ENCODE peak calls at places on chromosomes 6 and 20, in seven cellular contexts. One of them, this sample, is unnamed.
A peak's percentile ranks its signal among the peaks of the same experiment; 100 is the strongest.

GRCh38 chr6:136014454-136015421 is 163.2 kb downstream of the PDE7B start:
- DNase-seq in neuronal stem cell: no peak
- DNase-seq in H9: no peak
- DNase-seq in IMR-90: peak; percentile 100
- DNase-seq in H1: no peak
- DNase-seq in trophoblast cell: peak; percentile 1
- DNase-seq in mesenchymal stem cell: peak; percentile 97
- DNase-seq in this sample: peak; percentile 63

GRCh38 chr6:41684311-41685182 is 46.3 kb downstream of the MDFI start:
- DNase-seq in neuronal stem cell: no peak
- DNase-seq in H9: no peak
- DNase-seq in IMR-90: no peak
- DNase-seq in H1: no peak
- DNase-seq in trophoblast cell: no peak
- DNase-seq in mesenchymal stem cell: no peak
- DNase-seq in this sample: no peak

GRCh38 chr6:43391448-43392031 is 22.1 kb upstream of the ZNF318 start:
- DNase-seq in neuronal stem cell: no peak
- DNase-seq in H9: no peak
- DNase-seq in IMR-90: no peak
- DNase-seq in H1: no peak
- DNase-seq in trophoblast cell: no peak
- DNase-seq in mesenchymal stem cell: peak; percentile 81
- DNase-seq in this sample: no peak

GRCh38 chr20:63094767-63095499 is 88.2 kb upstream of the BHLHE23 start:
- DNase-seq in neuronal stem cell: no peak
- DNase-seq in H9: peak; percentile 17
- DNase-seq in IMR-90: no peak
- DNase-seq in H1: peak; percentile 28
- DNase-seq in trophoblast cell: no peak
- DNase-seq in mesenchymal stem cell: no peak
- DNase-seq in this sample: no peak

GRCh38 chr20:3808141-3808479 is 12.0 kb downstream of the CDC25B start:
- DNase-seq in neuronal stem cell: no peak
- DNase-seq in H9: no peak
- DNase-seq in IMR-90: peak; percentile 92
- DNase-seq in H1: no peak
- DNase-seq in trophoblast cell: peak; percentile 48
- DNase-seq in mesenchymal stem cell: peak; percentile 91
- DNase-seq in this sample: no peak

GRCh38 chr6:163149535-163149848 is 265.0 kb upstream of the QKI start:
- DNase-seq in neuronal stem cell: no peak
- DNase-seq in H9: peak; percentile 49
- DNase-seq in IMR-90: no peak
- DNase-seq in H1: no peak
- DNase-seq in trophoblast cell: no peak
- DNase-seq in mesenchymal stem cell: no peak
- DNase-seq in this sample: no peak

GRCh38 chr6:117505337-117505736 is 22.9 kb downstream of the DCBLD1 start:
- DNase-seq in neuronal stem cell: no peak
- DNase-seq in H9: no peak
- DNase-seq in IMR-90: peak; percentile 95
- DNase-seq in H1: no peak
- DNase-seq in trophoblast cell: no peak
- DNase-seq in mesenchymal stem cell: peak; percentile 83
- DNase-seq in this sample: no peak

GRCh38 chr6:124400600-124400999 is 561.6 kb upstream of the RNF217 start:
- DNase-seq in neuronal stem cell: no peak
- DNase-seq in H9: no peak
- DNase-seq in IMR-90: no peak
- DNase-seq in H1: no peak
- DNase-seq in trophoblast cell: peak; percentile 4
- DNase-seq in mesenchymal stem cell: no peak
- DNase-seq in this sample: no peak

GRCh38 chr6:110714143-110714542 is 101.1 kb downstream of the CDK19 start:
- DNase-seq in neuronal stem cell: no peak
- DNase-seq in H9: no peak
- DNase-seq in IMR-90: peak; percentile 81
- DNase-seq in H1: no peak
- DNase-seq in trophoblast cell: no peak
- DNase-seq in mesenchymal stem cell: no peak
- DNase-seq in this sample: no peak

GRCh38 chr20:63843222-63843621 is 12.2 kb upstream of the ZBTB46 start:
- DNase-seq in neuronal stem cell: no peak
- DNase-seq in H9: no peak
- DNase-seq in IMR-90: no peak
- DNase-seq in H1: no peak
- DNase-seq in trophoblast cell: no peak
- DNase-seq in mesenchymal stem cell: no peak
- DNase-seq in this sample: no peak

GRCh38 chr6:53058388-53058890 is 6.8 kb upstream of the FBXO9 start:
- DNase-seq in neuronal stem cell: no peak
- DNase-seq in H9: no peak
- DNase-seq in IMR-90: no peak
- DNase-seq in H1: no peak
- DNase-seq in trophoblast cell: no peak
- DNase-seq in mesenchymal stem cell: no peak
- DNase-seq in this sample: no peak

GRCh38 chr6:72787521-72788031 is 165.7 kb downstream of the KCNQ5 start:
- DNase-seq in neuronal stem cell: peak; percentile 39
- DNase-seq in H9: peak; percentile 46
- DNase-seq in IMR-90: peak; percentile 78
- DNase-seq in H1: no peak
- DNase-seq in trophoblast cell: peak; percentile 81
- DNase-seq in mesenchymal stem cell: peak; percentile 93
- DNase-seq in this sample: peak; percentile 84

GRCh38 chr6:34213772-34214171 is 22.9 kb upstream of the HMGA1 start:
- DNase-seq in neuronal stem cell: no peak
- DNase-seq in H9: no peak
- DNase-seq in IMR-90: peak; percentile 81
- DNase-seq in H1: no peak
- DNase-seq in trophoblast cell: no peak
- DNase-seq in mesenchymal stem cell: peak; percentile 47
- DNase-seq in this sample: no peak

GRCh38 chr6:131258816-131259476 is 123.7 kb downstream of the AKAP7 start:
- DNase-seq in neuronal stem cell: no peak
- DNase-seq in H9: no peak
- DNase-seq in IMR-90: peak; percentile 53
- DNase-seq in H1: no peak
- DNase-seq in trophoblast cell: no peak
- DNase-seq in mesenchymal stem cell: peak; percentile 25
- DNase-seq in this sample: peak; percentile 75

GRCh38 chr6:9334979-9335378 is 899.6 kb upstream of the SLC35B3 start:
- DNase-seq in neuronal stem cell: no peak
- DNase-seq in H9: no peak
- DNase-seq in IMR-90: peak; percentile 1
- DNase-seq in H1: no peak
- DNase-seq in trophoblast cell: no peak
- DNase-seq in mesenchymal stem cell: no peak
- DNase-seq in this sample: no peak

GRCh38 chr6:143744593-143745151 is 66.9 kb downstream of the PHACTR2 start:
- DNase-seq in neuronal stem cell: no peak
- DNase-seq in H9: no peak
- DNase-seq in IMR-90: peak; percentile 18
- DNase-seq in H1: no peak
- DNase-seq in trophoblast cell: no peak
- DNase-seq in mesenchymal stem cell: peak; percentile 44
- DNase-seq in this sample: peak; percentile 37

GRCh38 chr6:470051-470900 is 78.7 kb downstream of the IRF4 start:
- DNase-seq in neuronal stem cell: no peak
- DNase-seq in H9: no peak
- DNase-seq in IMR-90: no peak
- DNase-seq in H1: no peak
- DNase-seq in trophoblast cell: no peak
- DNase-seq in mesenchymal stem cell: no peak
- DNase-seq in this sample: no peak

GRCh38 chr6:473356-473755 is 81.8 kb downstream of the IRF4 start:
- DNase-seq in neuronal stem cell: no peak
- DNase-seq in H9: no peak
- DNase-seq in IMR-90: no peak
- DNase-seq in H1: no peak
- DNase-seq in trophoblast cell: no peak
- DNase-seq in mesenchymal stem cell: no peak
- DNase-seq in this sample: no peak

GRCh38 chr6:473759-474453 is 82.4 kb downstream of the IRF4 start:
- DNase-seq in neuronal stem cell: no peak
- DNase-seq in H9: no peak
- DNase-seq in IMR-90: no peak
- DNase-seq in H1: no peak
- DNase-seq in trophoblast cell: peak; percentile 23
- DNase-seq in mesenchymal stem cell: no peak
- DNase-seq in this sample: peak; percentile 53

GRCh38 chr6:467671-468082 is 76.1 kb downstream of the IRF4 start:
- DNase-seq in neuronal stem cell: no peak
- DNase-seq in H9: no peak
- DNase-seq in IMR-90: no peak
- DNase-seq in H1: no peak
- DNase-seq in trophoblast cell: no peak
- DNase-seq in mesenchymal stem cell: no peak
- DNase-seq in this sample: no peak

DNA sequence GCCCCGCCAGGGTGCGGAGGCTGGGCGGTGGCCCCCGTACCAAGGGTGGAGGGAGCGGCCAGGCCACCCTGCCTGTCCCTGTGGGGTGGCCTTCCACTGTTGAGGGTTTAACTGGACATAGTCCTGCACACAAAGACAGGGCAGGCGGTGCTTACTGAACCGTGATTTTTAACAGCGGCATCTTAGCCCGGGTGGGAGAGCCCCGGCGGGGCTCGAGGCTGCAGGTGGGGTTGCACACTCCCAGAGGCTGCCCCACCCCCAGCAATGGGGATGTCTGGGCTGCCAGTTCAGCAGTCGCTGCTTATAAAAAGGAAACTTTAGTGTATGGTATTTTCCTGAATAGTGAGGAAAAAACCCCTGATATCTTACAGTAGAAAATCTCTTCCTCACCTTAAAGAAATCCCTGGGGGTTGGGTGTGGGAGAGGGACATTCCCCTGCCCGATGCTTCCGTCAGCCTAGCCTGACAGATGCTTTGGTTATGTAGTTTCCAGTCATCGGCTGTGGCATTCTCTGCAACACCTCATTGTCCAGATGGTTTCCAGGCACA is 79.4 kb downstream of the IRF4 start:
- DNase-seq in neuronal stem cell: no peak
- DNase-seq in H9: no peak
- DNase-seq in IMR-90: no peak
- DNase-seq in H1: no peak
- DNase-seq in trophoblast cell: no peak
- DNase-seq in mesenchymal stem cell: no peak
- DNase-seq in this sample: no peak
- H3K4me2 ChIP-seq in neuronal stem cell: no peak overlapping the region
- H3K4me2 ChIP-seq in H9: no peak overlapping the region
- H3K4me2 ChIP-seq in IMR-90: no peak overlapping the region
- H3K4me2 ChIP-seq in H1: no peak overlapping the region
- H3K4me2 ChIP-seq in trophoblast cell: no peak overlapping the region
- H3K4me2 ChIP-seq in mesenchymal stem cell: no peak overlapping the region
- H3K4me2 ChIP-seq in this sample: no peak overlapping the region

GRCh38 chr6:2258112-2258511 is 12.7 kb upstream of the GMDS start:
- DNase-seq in neuronal stem cell: no peak
- DNase-seq in H9: no peak
- DNase-seq in IMR-90: no peak
- DNase-seq in H1: no peak
- DNase-seq in trophoblast cell: no peak
- DNase-seq in mesenchymal stem cell: no peak
- DNase-seq in this sample: no peak
- H2BK5ac ChIP-seq in neuronal stem cell: no peak overlapping the region
- H2BK5ac ChIP-seq in H9: no peak overlapping the region
- H2BK5ac ChIP-seq in IMR-90: no peak overlapping the region
- H2BK5ac ChIP-seq in H1: no peak overlapping the region
- H2BK5ac ChIP-seq in trophoblast cell: no peak overlapping the region
- H2BK5ac ChIP-seq in mesenchymal stem cell: no peak overlapping the region
- H2BK5ac ChIP-seq in this sample: no peak overlapping the region

DNA sequence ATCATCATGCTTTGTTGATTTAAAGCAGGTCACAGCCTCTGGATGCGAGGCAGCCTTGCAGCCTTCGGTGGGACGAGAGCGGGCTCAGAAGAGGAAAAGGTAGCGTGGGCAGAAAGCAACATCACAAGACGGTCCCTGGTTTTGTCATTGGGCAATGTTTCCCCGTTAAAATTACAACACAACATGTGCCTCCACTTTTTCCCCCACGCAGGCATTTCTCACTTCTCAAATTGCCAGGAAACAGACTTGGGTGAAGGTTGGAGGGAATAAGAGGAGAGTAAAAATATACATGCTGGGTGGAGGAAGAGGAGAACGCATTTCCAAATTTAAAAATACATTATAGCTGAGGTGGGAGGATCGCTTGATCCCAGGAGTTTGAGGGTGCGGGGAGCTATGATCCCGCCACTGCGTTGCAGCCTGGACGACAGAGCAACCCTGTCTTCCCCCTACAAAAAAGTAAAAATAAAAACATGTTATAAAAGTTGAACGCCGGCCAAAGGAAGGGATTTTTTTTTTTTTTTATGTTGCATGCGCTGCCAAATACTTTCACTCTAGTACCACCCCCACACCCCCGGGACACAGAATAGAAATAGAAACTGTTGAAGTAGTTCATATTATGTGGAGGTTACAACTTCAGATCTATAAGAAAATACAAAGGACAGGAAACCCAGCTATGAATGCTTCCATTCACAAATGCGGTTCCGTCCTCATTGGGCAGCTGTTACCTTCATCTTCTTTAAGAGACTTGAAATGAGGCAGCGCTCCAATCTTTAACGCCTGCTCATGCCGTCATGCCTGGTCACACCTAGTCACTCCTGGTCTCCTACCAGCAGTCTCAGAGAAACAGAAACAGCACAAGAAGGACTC is 13.8 kb upstream of the NAA20 start:
- DNase-seq in neuronal stem cell: no peak
- DNase-seq in H9: no peak
- DNase-seq in IMR-90: peak; percentile 40
- DNase-seq in H1: no peak
- DNase-seq in trophoblast cell: peak; percentile 59
- DNase-seq in mesenchymal stem cell: no peak
- DNase-seq in this sample: no peak
- H3K4me2 ChIP-seq in neuronal stem cell: no peak overlapping the region
- H3K4me2 ChIP-seq in H9: no peak overlapping the region
- H3K4me2 ChIP-seq in IMR-90: peak overlapping the region; percentile 23
- H3K4me2 ChIP-seq in H1: no peak overlapping the region
- H3K4me2 ChIP-seq in trophoblast cell: no peak overlapping the region
- H3K4me2 ChIP-seq in mesenchymal stem cell: no peak overlapping the region
- H3K4me2 ChIP-seq in this sample: no peak overlapping the region

DNA sequence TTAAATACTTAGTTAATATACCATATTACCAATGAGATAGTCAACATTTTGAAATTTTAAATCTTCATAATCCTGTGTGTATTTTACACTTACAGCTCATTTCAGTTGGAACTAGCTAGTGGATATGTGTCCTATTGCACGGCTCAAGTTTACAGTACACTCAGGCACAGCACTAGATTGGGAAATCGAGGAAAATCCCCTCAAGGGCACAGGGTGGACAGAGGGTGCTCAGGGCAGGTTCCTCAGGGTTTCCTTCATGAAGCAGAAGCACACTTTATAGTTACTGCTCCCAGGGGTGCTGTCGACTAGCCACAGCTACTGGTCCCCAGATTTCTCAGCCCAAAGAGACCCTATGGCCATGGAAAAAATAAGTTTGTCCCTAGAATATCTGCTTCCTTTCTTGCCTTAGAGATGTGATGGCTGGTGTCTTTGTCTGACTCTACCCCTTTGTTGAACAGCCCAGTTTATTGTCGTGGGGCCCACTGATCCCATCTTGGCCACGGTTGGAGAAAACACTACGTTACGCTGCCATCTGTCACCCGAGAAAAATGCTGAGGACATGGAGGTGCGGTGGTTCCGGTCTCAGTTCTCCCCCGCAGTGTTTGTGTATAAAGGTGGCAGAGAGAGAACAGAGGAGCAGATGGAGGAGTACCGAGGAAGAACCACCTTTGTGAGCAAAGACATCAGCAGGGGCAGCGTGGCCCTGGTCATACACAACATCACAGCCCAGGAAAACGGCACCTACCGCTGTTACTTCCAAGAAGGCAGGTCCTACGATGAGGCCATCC is 1.5 kb downstream of the BTN2A1 start:
- DNase-seq in neuronal stem cell: no peak
- DNase-seq in H9: no peak
- DNase-seq in IMR-90: peak; percentile 34
- DNase-seq in H1: no peak
- DNase-seq in trophoblast cell: peak; percentile 23
- DNase-seq in mesenchymal stem cell: peak; percentile 72
- DNase-seq in this sample: no peak
- H2BK5ac ChIP-seq in neuronal stem cell: no peak overlapping the region
- H2BK5ac ChIP-seq in H9: no peak overlapping the region
- H2BK5ac ChIP-seq in IMR-90: no peak overlapping the region
- H2BK5ac ChIP-seq in H1: no peak overlapping the region
- H2BK5ac ChIP-seq in trophoblast cell: no peak overlapping the region
- H2BK5ac ChIP-seq in mesenchymal stem cell: no peak overlapping the region
- H2BK5ac ChIP-seq in this sample: no peak overlapping the region